ENCODE peak calls at places on chromosomes 12 and 14, in four cellular contexts. O, Q, H and Z are unnamed samples.

GRCh38 chr14:56807586-56808168 is 2.6 kb downstream of the OTX2 start:
- DNase-seq in O (no peak), Q (no peak), H (no peak), Z (no peak)

GRCh38 chr14:103686831-103687485 is 28.3 kb downstream of the XRCC3 start:
- DNase-seq in O (no peak), Q (no peak), H (no peak), Z (no peak)

GRCh38 chr14:104372390-104373054 is 207.0 kb upstream of the C14orf180 start:
- DNase-seq in O (no peak), Q (no peak), H (no peak), Z (no peak)

GRCh38 chr12:130161261-130162231 is 718 bp upstream of the FZD10 start:
- DNase-seq in O (no peak), Q (no peak), H (no peak), Z (no peak)

GRCh38 chr14:32470161-32470705 is 141.1 kb downstream of the AKAP6 start:
- DNase-seq in O (no peak), Q (no peak), H (no peak), Z (no peak)

GRCh38 chr14:61003571-61003970 is 22.5 kb downstream of the SLC38A6 start:
- DNase-seq in O (no peak), Q (no peak), H (no peak), Z (no peak)

GRCh38 chr12:52200783-52201519 is 9.1 kb upstream of the KRT80 start:
- DNase-seq in O (no peak), Q (no peak), H (no peak), Z (no peak)

GRCh38 chr12:71610036-71610795 is 53.4 kb downstream of the ZFC3H1 start:
- DNase-seq in O (no peak), Q (no peak), H (no peak), Z (no peak)

GRCh38 chr12:121964813-121965643 is 46.6 kb downstream of the CFAP251 start:
- DNase-seq in O (no peak), Q (no peak), H (no peak), Z (no peak)

GRCh38 chr12:107822356-107822755 is 47.9 kb downstream of the ASCL4 start:
- DNase-seq in O (no peak), Q (no peak), H (no peak), Z (no peak)

GRCh38 chr14:50736932-50737419 is 68.9 kb upstream of the SAV1 start:
- DNase-seq in O (no peak), Q (no peak), H (no peak), Z (no peak)

GRCh38 chr12:15693233-15693911 is 95.8 kb downstream of the EPS8 start:
- DNase-seq in O (no peak), Q (no peak), H (no peak), Z (no peak)

GRCh38 chr12:89829434-89829975 is 120.9 kb upstream of the ATP2B1 start:
- DNase-seq in O (no peak), Q (no peak), H (no peak), Z (no peak)

GRCh38 chr12:89832336-89832735 is 123.7 kb upstream of the ATP2B1 start:
- DNase-seq in O (no peak), Q (no peak), H (no peak), Z (no peak)

GRCh38 chr12:89828575-89828974 is 119.9 kb upstream of the ATP2B1 start:
- DNase-seq in O (no peak), Q (no peak), H (no peak), Z (no peak)

GRCh38 chr12:89833337-89834252 is 125.0 kb upstream of the ATP2B1 start:
- DNase-seq in O (no peak), Q (no peak), H (no peak), Z (no peak)

GRCh38 chr12:89831696-89832095 is 123.1 kb upstream of the ATP2B1 start:
- DNase-seq in O (no peak), Q (no peak), H (no peak), Z (no peak)
- TF ChIP-seq CTCF in O (no peak), Q (no peak), H (no peak), Z (no peak)

DNA sequence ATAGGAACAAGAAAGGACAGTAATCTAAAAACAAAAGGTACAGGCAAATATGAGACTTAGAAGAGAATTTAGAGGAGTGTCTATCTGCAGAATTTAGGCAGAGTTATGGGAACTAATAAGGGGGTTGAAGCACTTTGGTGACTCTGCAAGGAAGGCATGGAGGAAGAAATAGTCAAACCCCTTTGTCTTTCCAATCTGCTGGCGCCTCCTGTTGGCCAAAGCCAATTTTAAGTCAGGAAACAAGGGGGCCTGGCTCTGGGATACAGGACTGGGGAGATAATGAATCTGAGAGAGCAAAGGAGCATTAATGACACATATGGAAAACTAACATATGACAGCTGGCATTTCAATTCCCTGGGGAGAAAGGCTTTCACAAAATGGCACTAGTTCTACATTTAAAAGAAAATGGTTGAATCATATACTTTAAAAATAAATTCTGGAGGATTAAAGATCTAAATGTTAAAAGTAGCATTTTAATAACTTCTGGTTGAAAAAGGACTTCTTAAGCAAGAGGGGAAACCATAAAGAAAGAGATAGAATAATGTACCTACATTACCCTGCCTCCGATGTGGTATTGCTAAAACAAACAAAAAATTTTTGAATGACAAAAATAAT is 48.5 kb upstream of the CSRP2 start:
- DNase-seq in O (peak), Q (no peak), H (peak), Z (no peak)
- TF ChIP-seq CTCF in O (no peak), Q (no peak), H (peak), Z (no peak)

DNA sequence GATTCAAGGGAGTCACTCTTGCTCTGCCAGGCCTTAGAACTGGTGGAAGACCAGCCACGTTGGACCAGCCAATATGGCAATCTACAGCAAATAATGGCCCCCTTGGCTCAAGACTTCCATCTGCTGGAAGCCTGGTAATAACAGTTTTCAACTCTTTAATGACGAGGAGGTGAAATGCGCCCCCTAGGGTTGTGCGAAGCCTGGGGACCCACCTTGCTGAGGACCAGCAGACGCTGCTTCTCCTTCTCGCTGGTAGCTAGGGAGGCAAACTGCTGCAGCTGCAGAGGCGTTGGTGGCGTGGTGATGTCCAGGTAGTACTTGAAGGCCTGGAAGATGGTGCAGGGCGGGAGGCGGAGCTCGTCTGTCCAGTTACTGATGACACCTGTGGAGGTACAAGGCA is 41.5 kb upstream of the FBXO21 start:
- DNase-seq in O (no peak), Q (no peak), H (no peak), Z (no peak)
- TF ChIP-seq CTCF in O (no peak), Q (no peak), H (no peak), Z (no peak)

GRCh38 chr12:100123316-100124095 is 19.2 kb downstream of the BLTP3B start:
- DNase-seq in O (no peak), Q (no peak), H (no peak), Z (no peak)

GRCh38 chr12:100133200-100133599 is 9.5 kb downstream of the BLTP3B start:
- DNase-seq in O (no peak), Q (no peak), H (no peak), Z (no peak)

GRCh38 chr12:100127766-100128508 is 14.7 kb downstream of the BLTP3B start:
- DNase-seq in O (no peak), Q (no peak), H (no peak), Z (no peak)

DNA sequence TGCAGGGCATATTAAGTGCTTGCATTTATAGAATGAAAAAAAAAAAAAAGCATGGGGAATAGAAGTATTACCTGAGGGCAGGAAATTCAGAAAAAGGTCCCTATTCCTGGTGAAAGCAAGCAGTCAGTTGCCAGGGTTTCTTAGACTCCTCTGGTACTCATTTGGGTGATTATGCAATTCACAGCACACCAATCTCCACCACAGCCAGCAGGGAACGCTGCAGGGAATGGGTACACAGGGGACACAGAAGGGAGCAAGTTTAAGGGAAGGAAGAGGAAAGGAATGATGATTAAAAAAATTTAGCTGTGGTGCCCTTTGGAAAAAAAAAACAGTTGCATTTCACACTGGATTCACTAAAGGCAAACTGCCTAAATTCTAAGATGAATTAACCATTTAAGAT is 14.2 kb downstream of the BLTP3B start:
- DNase-seq in O (no peak), Q (no peak), H (peak), Z (peak)
- TF ChIP-seq CTCF in O (no peak), Q (no peak), H (no peak), Z (no peak)